ENCODE peak calls at places on chromosomes 13 and 19, in eight cellular contexts. E, K, F, X, S, J, Q and G are unnamed samples.
A peak's percentile ranks its signal among the peaks of the same experiment; 100 is the strongest.

GRCh38 chr13:41064493-41064892 is 3.2 kb downstream of the WBP4 start:
- DNase-seq in S (peak; percentile 85), X (peak; percentile 84), E (no peak), F (no peak), J (peak; percentile 90), Q (peak; percentile 88), K (no peak), G (no peak)

GRCh38 chr19:850979-851335 is 1.1 kb upstream of the ELANE start:
- DNase-seq in E (no peak), S (no peak), K (no peak), Q (no peak), F (no peak), X (no peak), J (no peak), G (no peak)

GRCh38 chr13:66780814-66781213 is 449.3 kb downstream of the PCDH9 start:
- DNase-seq in X (peak; percentile 83), Q (peak; percentile 27), F (no peak), E (no peak), K (no peak), S (peak; percentile 42), J (no peak), G (no peak)

GRCh38 chr13:43797869-43798268 is 11.1 kb upstream of the ENOX1 start:
- DNase-seq in S (peak; percentile 47), J (peak; percentile 46), K (no peak), X (peak; percentile 36), E (no peak), F (no peak), Q (no peak), G (no peak)

GRCh38 chr13:34567558-34567957 is 374.5 kb upstream of the NBEA start:
- DNase-seq in X (no peak), F (no peak), K (no peak), J (no peak), E (no peak), Q (no peak), S (no peak), G (no peak)

GRCh38 chr19:38534574-38534973 is 83.2 kb downstream of the MAP4K1 start:
- DNase-seq in K (no peak), X (no peak), F (no peak), Q (no peak), J (no peak), S (no peak), E (no peak), G (no peak)

GRCh38 chr19:8655340-8655709 is 24.9 kb downstream of the NFILZ start:
- DNase-seq in Q (no peak), S (no peak), E (no peak), X (no peak), J (no peak), K (no peak), F (peak; percentile 45), G (no peak)

GRCh38 chr13:39353988-39354387 is 249.0 kb downstream of the LHFPL6 start:
- DNase-seq in E (no peak), Q (no peak), F (no peak), X (peak; percentile 67), K (no peak), S (peak; percentile 80), J (peak; percentile 79), G (no peak)

GRCh38 chr19:12198136-12198535 is 35.2 kb downstream of the ZNF136 start:
- DNase-seq in K (no peak), J (no peak), X (no peak), S (no peak), E (no peak), Q (no peak), F (no peak), G (no peak)

GRCh38 chr19:13954185-13954584 is 1.9 kb downstream of the DCAF15 start:
- DNase-seq in S (no peak), F (no peak), J (no peak), E (no peak), X (no peak), K (no peak), Q (no peak), G (no peak)

GRCh38 chr19:2261438-2262172 is 5.4 kb upstream of the JSRP1 start:
- DNase-seq in Q (no peak), J (no peak), S (peak; percentile 46), X (peak; percentile 48), E (no peak), F (no peak), K (no peak), G (no peak)

GRCh38 chr19:46613525-46613924 is 11.4 kb downstream of the PTGIR start:
- DNase-seq in K (no peak), F (peak; percentile 16), Q (no peak), S (no peak), E (no peak), J (no peak), X (no peak), G (no peak)

GRCh38 chr13:23876265-23876664 is 12.9 kb downstream of the MIPEP start:
- DNase-seq in K (no peak), X (peak; percentile 29), E (no peak), S (peak; percentile 50), Q (no peak), F (no peak), J (peak; percentile 35), G (no peak)
- TF ChIP-seq CTCF in K (peak; percentile 40), X (peak; percentile 51), E (no peak), S (peak; percentile 67), Q (peak; percentile 50), F (no peak), J (peak; percentile 67), G (no peak)

DNA sequence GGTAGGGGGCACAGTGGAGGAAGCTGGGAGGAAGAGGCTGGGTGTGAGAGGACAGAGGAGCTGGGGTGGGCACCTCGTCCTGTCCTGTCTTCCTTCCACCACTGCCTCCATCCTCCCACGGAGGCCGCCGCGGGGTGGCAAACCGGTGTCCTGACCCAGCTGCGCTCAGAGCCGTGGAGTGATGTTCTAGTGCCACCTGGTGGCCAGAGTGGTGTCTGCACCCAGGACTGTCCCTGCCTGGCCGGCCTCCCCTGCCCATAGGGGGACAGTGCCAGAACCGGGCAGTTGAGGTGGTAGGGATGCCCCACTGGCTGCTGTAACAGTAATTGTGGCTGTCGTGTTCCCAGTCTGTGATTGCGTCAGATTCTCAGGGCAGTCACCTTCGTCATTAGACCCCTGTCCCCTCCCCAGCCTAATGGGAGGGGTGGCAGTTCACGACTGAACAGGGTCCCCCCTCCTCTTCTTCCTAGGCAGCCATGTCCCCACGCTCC is 11.1 kb upstream of the ARRDC2 start:
- DNase-seq in Q (no peak), K (peak; percentile 86), J (peak; percentile 57), F (peak; percentile 90), X (peak; percentile 76), E (peak; percentile 88), S (peak; percentile 76), G (peak; percentile 84)
- TF ChIP-seq CTCF in Q (peak; percentile 94), K (peak; percentile 98), J (peak; percentile 93), F (peak; percentile 96), X (peak; percentile 95), E (peak; percentile 94), S (peak; percentile 96), G (peak; percentile 86)

DNA sequence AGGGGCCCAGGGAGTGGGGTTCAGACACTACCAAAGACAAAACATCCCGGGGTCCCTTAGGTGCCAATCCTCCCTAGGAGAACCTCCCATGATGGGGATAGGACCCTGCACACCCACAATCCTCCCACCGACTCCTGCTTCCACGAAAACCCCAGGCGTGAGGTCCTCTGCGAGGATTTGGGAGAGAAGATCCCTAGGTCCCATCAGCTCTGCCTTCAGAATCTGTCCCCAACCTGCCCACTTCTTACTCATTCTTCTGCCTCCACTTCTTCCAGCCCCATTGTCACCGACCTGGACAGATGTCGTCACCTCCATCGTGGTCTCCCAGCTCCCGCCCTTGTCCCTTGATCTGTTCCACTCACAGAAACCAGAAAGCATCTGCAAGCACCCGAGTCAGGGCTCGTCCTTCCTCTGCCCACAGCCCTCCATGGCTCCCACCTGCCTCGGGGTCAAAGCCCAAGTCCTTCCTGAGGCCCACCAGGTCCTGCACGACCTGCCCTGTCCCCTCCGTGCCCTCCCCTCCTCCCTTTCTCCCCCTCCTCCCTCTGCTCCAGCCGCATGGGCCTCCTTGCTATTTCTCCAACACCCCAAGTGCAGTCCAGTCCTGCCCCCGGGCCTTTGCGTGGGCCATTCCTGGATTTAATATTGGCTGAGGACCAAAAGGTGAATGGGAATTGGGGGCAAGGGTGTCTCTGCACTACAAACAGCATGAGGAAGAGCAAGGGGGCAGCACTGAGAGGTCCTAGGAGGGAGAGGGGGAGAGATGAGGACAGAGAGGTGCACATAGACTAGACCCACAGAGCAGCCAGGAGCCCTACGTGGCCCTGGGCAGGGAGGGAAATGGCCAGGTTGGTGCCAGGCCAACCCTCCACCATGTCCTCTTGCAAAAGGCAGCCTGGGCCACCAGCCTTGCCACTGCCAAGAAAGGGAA is 51.3 kb downstream of the PTPRS start:
- DNase-seq in X (no peak), S (no peak), E (no peak), J (no peak), Q (no peak), F (no peak), K (no peak), G (no peak)
- TF ChIP-seq CTCF in X (no peak), S (peak; percentile 17), E (no peak), J (no peak), Q (peak; percentile 15), F (no peak), K (no peak), G (no peak)

GRCh38 chr13:50842246-50842645 is 1.2 kb downstream of the DLEU7 start:
- DNase-seq in J (no peak), E (no peak), F (no peak), K (no peak), S (no peak), X (no peak), Q (no peak), G (no peak)

GRCh38 chr13:50842711-50843255 is 709 bp downstream of the DLEU7 start:
- DNase-seq in S (no peak), Q (no peak), K (no peak), F (no peak), X (no peak), E (no peak), J (no peak), G (no peak)

GRCh38 chr13:50838701-50839100 is 4.8 kb downstream of the DLEU7 start:
- DNase-seq in Q (no peak), E (no peak), F (no peak), X (no peak), K (no peak), J (peak; percentile 56), S (no peak), G (no peak)

GRCh38 chr13:50840327-50840726 is 3.2 kb downstream of the DLEU7 start:
- DNase-seq in F (no peak), X (no peak), E (no peak), K (no peak), J (no peak), S (no peak), Q (no peak), G (no peak)

DNA sequence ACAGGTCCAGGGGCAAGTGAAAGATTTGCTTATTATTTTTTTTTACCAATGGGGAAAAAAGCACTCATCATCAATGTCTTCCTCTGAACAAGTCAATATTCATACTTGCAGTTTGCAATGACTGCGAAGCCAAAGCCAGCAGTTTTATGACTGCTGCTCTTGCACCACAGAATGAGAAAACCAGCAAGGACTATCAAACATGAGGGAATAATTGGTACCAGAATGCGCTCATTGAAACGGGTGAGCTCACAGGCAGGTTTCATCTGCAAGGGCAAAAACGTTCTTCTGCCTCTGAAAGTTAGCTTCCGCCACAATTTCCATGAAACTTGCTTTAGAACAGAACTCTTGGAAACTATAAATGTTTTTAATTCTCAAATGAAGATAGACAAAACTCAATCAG is 5.5 kb downstream of the DLEU7 start:
- DNase-seq in F (no peak), X (no peak), K (no peak), J (peak; percentile 63), Q (no peak), E (no peak), S (no peak), G (no peak)
- TF ChIP-seq CTCF in F (no peak), X (no peak), K (no peak), J (no peak), Q (no peak), E (no peak), S (no peak), G (no peak)

GRCh38 chr13:36758345-36758744 is 60.7 kb upstream of the RFXAP start:
- DNase-seq in F (no peak), X (no peak), K (no peak), J (no peak), E (no peak), Q (no peak), S (no peak), G (no peak)
- TF ChIP-seq CTCF in F (no peak), X (no peak), K (no peak), J (no peak), E (no peak), Q (no peak), S (no peak), G (no peak)